ENCODE peak calls at places on chromosomes 3 and 15, in eight cellular contexts. E is right cardiac atrium, A is GM12865, L is stromal cell of bone marrow, K is fibroblast of lung, B is GM04504, J is naive B cell, C is GM20000. W is an unnamed sample.

GRCh38 chr15:67777773-67778172 is 47.5 kb upstream of the SKOR1 start:
- DNase-seq in J (no peak), B (no peak), E (no peak), A (no peak), C (no peak), K (peak), L (no peak), W (no peak)

GRCh38 chr3:98343647-98344507 is 9.8 kb upstream of the OR5K4 start:
- DNase-seq in K (peak), A (peak), L (no peak), J (no peak), B (peak), C (peak), E (peak), W (peak)

GRCh38 chr3:41638381-41638780 is 323.5 kb downstream of the ULK4 start:
- DNase-seq in C (no peak), L (no peak), A (no peak), E (no peak), K (no peak), J (no peak), B (no peak), W (no peak)

GRCh38 chr15:44726568-44727461 is 9.5 kb upstream of the TRIM69 start:
- DNase-seq in A (peak), J (peak), C (peak), K (peak), B (peak), E (no peak), L (peak), W (peak)

GRCh38 chr15:60760646-60761504 is 281.9 kb upstream of the ICE2 start:
- DNase-seq in C (no peak), K (peak), L (no peak), E (no peak), A (no peak), J (no peak), B (no peak), W (no peak)

GRCh38 chr15:47461560-47462175 is 255.6 kb upstream of the SEMA6D start:
- DNase-seq in E (no peak), A (no peak), L (peak), K (no peak), B (no peak), C (no peak), J (no peak), W (no peak)

GRCh38 chr3:25664066-25664809 is 469 bp downstream of the TOP2B start:
- DNase-seq in C (peak), E (peak), L (peak), B (no peak), J (peak), A (no peak), K (peak), W (peak)

GRCh38 chr3:55042591-55042990 is 114.7 kb upstream of the LRTM1 start:
- DNase-seq in J (no peak), A (no peak), E (no peak), L (no peak), B (no peak), C (no peak), K (peak), W (no peak)

GRCh38 chr15:39056357-39056756 is 491.7 kb upstream of the RASGRP1 start:
- DNase-seq in L (no peak), C (no peak), B (no peak), J (no peak), A (no peak), K (no peak), E (no peak), W (no peak)

GRCh38 chr3:184335661-184336483 is 1.5 kb upstream of the FAM131A start:
- DNase-seq in E (peak), J (peak), L (no peak), K (peak), B (no peak), C (peak), A (peak), W (peak)

GRCh38 chr15:68983821-68984517 is 30.5 kb upstream of the NOX5 start:
- DNase-seq in E (no peak), K (no peak), B (no peak), A (no peak), C (no peak), J (no peak), L (no peak), W (no peak)

GRCh38 chr15:85494035-85494793 is 113.8 kb downstream of the AKAP13 start:
- DNase-seq in J (no peak), C (no peak), A (no peak), K (peak), B (peak), L (peak), E (no peak), W (no peak)

GRCh38 chr3:20104167-20104661 is 64.0 kb downstream of the KAT2B start:
- DNase-seq in E (no peak), C (peak), B (no peak), A (peak), K (no peak), L (no peak), J (peak), W (peak)

GRCh38 chr15:45242289-45242688 is 9.7 kb upstream of the SLC28A2 start:
- DNase-seq in L (no peak), B (peak), J (no peak), E (no peak), C (no peak), A (peak), K (peak), W (peak)

GRCh38 chr15:31300208-31300661 is 26.4 kb upstream of the KLF13 start:
- DNase-seq in J (no peak), B (no peak), A (no peak), C (no peak), E (peak), L (no peak), K (no peak), W (peak)

GRCh38 chr3:36305929-36306520 is 74.3 kb upstream of the STAC start:
- DNase-seq in E (no peak), J (no peak), C (no peak), L (peak), K (no peak), A (no peak), B (no peak), W (no peak)

GRCh38 chr3:108552267-108553159 is 36.7 kb downstream of the CIP2A start:
- DNase-seq in A (peak), C (peak), B (peak), J (peak), E (no peak), K (peak), L (peak), W (no peak)

GRCh38 chr15:60713096-60714084 is 234.4 kb upstream of the ICE2 start:
- DNase-seq in C (no peak), B (no peak), L (peak), J (no peak), A (no peak), E (peak), K (no peak), W (no peak)

GRCh38 chr3:164040991-164041390 is 1037.3 kb downstream of the SI start:
- DNase-seq in C (no peak), J (no peak), E (no peak), K (no peak), L (no peak), A (no peak), B (no peak), W (no peak)

GRCh38 chr3:13513051-13513912 is 33.2 kb downstream of the HDAC11 start:
- DNase-seq in J (no peak), E (peak), A (no peak), K (no peak), B (peak), C (no peak), L (no peak), W (no peak)

GRCh38 chr3:158200973-158201372 is 91.1 kb downstream of the RSRC1 start:
- DNase-seq in K (no peak), L (no peak), J (no peak), A (no peak), C (no peak), E (no peak), B (no peak), W (no peak)

GRCh38 chr3:33060609-33061337 is 36.2 kb downstream of the GLB1 start:
- DNase-seq in E (no peak), K (no peak), J (no peak), L (no peak), C (no peak), A (peak), B (no peak), W (no peak)

GRCh38 chr15:51121118-51121517 is 26.4 kb upstream of the TNFAIP8L3 start:
- DNase-seq in K (peak), J (no peak), C (no peak), A (no peak), E (no peak), B (peak), L (peak), W (no peak)

GRCh38 chr3:141360888-141361598 is 7.3 kb upstream of the ZBTB38 start:
- DNase-seq in E (no peak), C (peak), L (peak), A (peak), J (no peak), K (peak), B (peak), W (no peak)

GRCh38 chr3:122353215-122353614 is 28.2 kb downstream of the CSTA start:
- DNase-seq in K (no peak), E (no peak), C (no peak), B (no peak), J (no peak), A (no peak), L (no peak), W (no peak)

GRCh38 chr15:68310811-68311463 is 33.4 kb downstream of the FEM1B start:
- DNase-seq in K (no peak), E (no peak), A (no peak), B (no peak), L (no peak), J (no peak), C (no peak), W (no peak)

GRCh38 chr15:62665449-62665848 is 377.1 kb upstream of the TPM1 start:
- DNase-seq in K (no peak), C (no peak), A (no peak), L (peak), E (no peak), J (no peak), B (no peak), W (no peak)

GRCh38 chr15:64096486-64097431 is 977 bp downstream of the SNX1 start:
- DNase-seq in B (no peak), J (no peak), L (no peak), K (no peak), C (peak), A (peak), E (peak), W (no peak)

GRCh38 chr3:168053115-168053514 is 42.6 kb downstream of the GOLIM4 start:
- DNase-seq in B (no peak), E (no peak), J (no peak), L (no peak), A (no peak), K (peak), C (no peak), W (no peak)

GRCh38 chr15:91021516-91022074 is 799 bp downstream of the VPS33B start:
- DNase-seq in J (no peak), A (no peak), C (no peak), K (no peak), E (no peak), L (peak), B (no peak), W (no peak)

GRCh38 chr15:71914092-71914491 is 103.7 kb downstream of the NR2E3 start:
- DNase-seq in B (no peak), K (no peak), C (peak), J (no peak), A (peak), E (no peak), L (no peak), W (no peak)

GRCh38 chr3:142951814-142952213 is 11.7 kb downstream of the PAQR9 start:
- DNase-seq in L (no peak), A (no peak), K (no peak), B (no peak), J (no peak), E (no peak), C (no peak), W (no peak)